ENCODE peak calls at places on chromosome 5, in six cellular contexts. T is kidney epithelial cell, J is BJ, I is OCI-LY7, G is IMR-90, F is fibroblast of lung. U is an unnamed sample.

GRCh38 chr5:134543820-134544692 is 18.6 kb downstream of the JADE2 start:
- DNase-seq in J (no peak), G (no peak), I (peak; percentile 98), T (no peak), F (no peak), U (no peak)

GRCh38 chr5:145568581-145568980 is 266.6 kb downstream of the PRELID2 start:
- DNase-seq in T (no peak), I (no peak), J (no peak), G (peak; percentile 66), F (peak; percentile 14), U (no peak)

GRCh38 chr5:10729320-10730133 is 31.5 kb downstream of the DAP start:
- DNase-seq in F (no peak), T (no peak), G (no peak), I (peak; percentile 41), J (no peak), U (no peak)

GRCh38 chr5:29005386-29005785 is 1967.0 kb upstream of the CDH9 start:
- DNase-seq in J (no peak), G (no peak), I (no peak), F (no peak), T (no peak), U (no peak)

GRCh38 chr5:175343292-175343691 is 100.7 kb downstream of the DRD1 start:
- DNase-seq in G (no peak), T (no peak), F (peak; percentile 46), J (no peak), I (no peak), U (no peak)

GRCh38 chr5:54443264-54443663 is 12.2 kb upstream of the HSPB3 start:
- DNase-seq in G (peak; percentile 63), I (peak; percentile 63), T (no peak), J (no peak), F (peak; percentile 25), U (no peak)

GRCh38 chr5:11683666-11684065 is 220.6 kb downstream of the CTNND2 start:
- DNase-seq in T (no peak), J (no peak), F (no peak), G (no peak), I (no peak), U (no peak)

GRCh38 chr5:10678236-10678635 is 82.8 kb downstream of the DAP start:
- DNase-seq in J (no peak), I (no peak), F (peak; percentile 75), G (no peak), T (no peak), U (no peak)

GRCh38 chr5:96567188-96567587 is 95.0 kb upstream of the CAST start:
- DNase-seq in G (peak; percentile 43), J (peak; percentile 40), I (no peak), F (peak; percentile 87), T (no peak), U (no peak)

GRCh38 chr5:59673438-59674058 is 220.0 kb downstream of the PDE4D start:
- DNase-seq in I (peak; percentile 71), F (peak; percentile 41), G (peak; percentile 49), J (no peak), T (no peak), U (no peak)

GRCh38 chr5:57231607-57232006 is 57.7 kb downstream of the GPBP1 start:
- DNase-seq in F (peak; percentile 28), J (no peak), T (no peak), G (peak; percentile 60), I (no peak), U (no peak)

GRCh38 chr5:165410476-165410875 is 1905.1 kb downstream of the MAT2B start:
- DNase-seq in I (no peak), G (no peak), J (no peak), F (no peak), T (no peak), U (no peak)

DNA sequence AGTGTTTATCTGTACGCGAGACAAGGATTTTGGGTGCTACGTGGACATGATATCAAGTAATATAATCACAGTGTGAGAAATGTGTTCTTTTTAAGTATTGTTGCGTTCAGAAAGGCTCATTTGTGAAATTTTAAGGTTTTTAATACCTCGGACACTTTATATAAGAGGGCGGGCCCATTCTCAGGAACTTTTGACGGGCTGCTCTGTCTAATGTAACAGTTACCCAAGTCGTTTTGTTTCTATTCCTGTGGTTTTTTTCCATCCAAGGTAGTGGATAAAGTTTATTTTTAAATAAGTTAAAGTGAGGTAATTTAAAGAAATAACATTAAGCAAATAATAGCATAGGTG is 525 bp downstream of the SRP19 start:
- DNase-seq in G (no peak), F (no peak), T (no peak), I (no peak), J (no peak), U (no peak)
- TF ChIP-seq CTCF in G (no peak), F (no peak), T (no peak), I (no peak), J (no peak), U (no peak)

GRCh38 chr5:120463991-120464626 is at the start of gene PRR16:
- DNase-seq in I (no peak), F (peak; percentile 75), T (no peak), J (no peak), G (peak; percentile 73), U (peak; percentile 59)

GRCh38 chr5:120466337-120467006 is 2.4 kb downstream of the PRR16 start:
- DNase-seq in G (peak; percentile 14), F (peak; percentile 30), J (no peak), I (no peak), T (no peak), U (no peak)

GRCh38 chr5:120465281-120465961 is 1.3 kb downstream of the PRR16 start:
- DNase-seq in G (peak; percentile 64), J (no peak), T (no peak), I (no peak), F (peak; percentile 64), U (no peak)

GRCh38 chr5:120463026-120463770 is 902 bp upstream of the PRR16 start:
- DNase-seq in T (no peak), G (no peak), I (no peak), J (no peak), F (no peak), U (no peak)

DNA sequence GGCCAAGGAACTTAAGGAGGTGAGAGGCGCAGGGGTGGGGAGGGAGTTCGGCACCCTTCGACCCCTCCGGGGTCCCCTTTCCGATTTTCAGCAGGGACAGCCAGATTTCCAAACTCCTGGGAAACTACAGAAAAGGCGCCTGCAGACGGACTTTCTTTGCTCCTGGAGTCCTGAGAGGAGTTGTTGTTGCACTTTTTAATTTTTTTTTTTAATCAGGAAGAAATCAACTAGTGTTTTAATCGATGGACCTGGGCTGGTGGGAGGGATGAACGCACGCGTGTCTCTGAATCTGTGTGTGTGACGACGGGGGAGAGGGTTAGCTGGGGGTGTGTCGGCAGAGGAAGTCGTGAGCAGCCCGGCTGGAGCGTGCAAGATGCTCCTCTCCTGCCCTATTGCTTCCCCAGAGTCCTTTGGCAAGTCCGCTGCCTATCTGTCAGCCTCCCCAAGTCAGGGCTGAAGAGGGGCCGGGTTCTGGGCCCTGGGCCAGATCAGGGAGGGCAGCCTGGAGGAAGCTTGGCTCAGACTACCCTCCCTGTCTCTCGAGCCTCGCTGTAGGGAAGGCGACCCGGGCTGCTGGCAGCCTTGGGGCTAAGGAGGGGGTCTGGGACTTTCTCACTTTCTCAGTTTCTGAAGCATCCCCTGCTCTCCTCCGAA is 654 bp downstream of the PRR16 start:
- DNase-seq in F (peak; percentile 65), G (peak; percentile 64), I (no peak), J (no peak), T (no peak), U (no peak)
- H3K4me3 ChIP-seq in F (peak overlapping the region; percentile 88), G (peak overlapping the region; percentile 94), I (no peak overlapping the region), J (peak overlapping the region; percentile 63), T (peak overlapping the region; percentile 57), U (peak overlapping the region; percentile 59)

GRCh38 chr5:91910247-91910646 is 527.1 kb upstream of the ARRDC3 start:
- DNase-seq in F (no peak), I (peak; percentile 4), J (no peak), T (no peak), G (no peak), U (no peak)
- TF ChIP-seq CTCF in F (no peak), I (peak; percentile 65), J (no peak), T (no peak), G (no peak), U (no peak)

GRCh38 chr5:1667648-1668140 is 131.9 kb downstream of the MRPL36 start:
- DNase-seq in G (no peak), I (no peak), J (no peak), F (no peak), T (no peak), U (no peak)
- H3K4me3 ChIP-seq in G (no peak overlapping the region), I (no peak overlapping the region), J (no peak overlapping the region), F (no peak overlapping the region), T (no peak overlapping the region), U (no peak overlapping the region)

GRCh38 chr5:132594170-132594569 is 37.4 kb downstream of the RAD50 start:
- DNase-seq in T (no peak), J (no peak), F (no peak), I (no peak), G (no peak), U (no peak)

GRCh38 chr5:132595624-132596023 is 38.8 kb downstream of the RAD50 start:
- DNase-seq in F (no peak), T (no peak), G (no peak), J (no peak), I (no peak), U (no peak)

GRCh38 chr5:132589467-132589866 is 32.7 kb downstream of the RAD50 start:
- DNase-seq in T (no peak), F (no peak), J (no peak), I (no peak), G (no peak), U (no peak)

GRCh38 chr5:132592521-132592920 is 35.7 kb downstream of the RAD50 start:
- DNase-seq in T (no peak), I (no peak), J (no peak), G (peak; percentile 10), F (peak; percentile 53), U (no peak)

DNA sequence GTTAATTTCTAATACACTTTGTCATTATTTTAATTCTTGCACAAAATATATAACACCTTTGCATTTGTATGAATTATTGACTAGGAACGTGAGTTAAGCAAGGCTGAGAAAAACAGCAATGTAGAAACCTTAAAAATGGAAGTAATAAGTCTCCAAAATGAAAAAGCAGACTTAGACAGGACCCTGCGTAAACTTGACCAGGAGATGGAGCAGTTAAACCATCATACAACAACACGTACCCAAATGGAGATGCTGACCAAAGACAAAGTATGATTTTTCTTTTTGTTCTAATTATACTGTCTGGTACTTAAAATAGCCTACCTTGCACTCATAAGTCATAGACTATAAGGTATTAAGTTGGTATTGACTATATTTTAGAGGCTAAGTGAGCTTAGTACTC is 34.4 kb downstream of the RAD50 start:
- DNase-seq in I (no peak), G (peak; percentile 38), J (no peak), F (peak; percentile 15), T (no peak), U (no peak)
- TF ChIP-seq CTCF in I (peak; percentile 32), G (peak; percentile 31), J (no peak), F (no peak), T (no peak), U (no peak)